ENCODE peak calls at places on chromosomes 1 and 21, in seven cellular contexts. I, J, Z, D, Y, L and M are unnamed samples.

GRCh38 chr1:159196543-159196942 is 8.1 kb upstream of the ACKR1 start:
- DNase-seq in D (peak), L (no peak), I (no peak), Y (no peak), Z (no peak), J (no peak), M (no peak)

GRCh38 chr1:182806015-182806678 is 16.6 kb downstream of the NPL start:
- DNase-seq in I (no peak), D (no peak), L (no peak), J (no peak), Z (no peak), Y (no peak), M (no peak)

GRCh38 chr1:67148516-67149178 is 13.9 kb upstream of the C1orf141 start:
- DNase-seq in L (no peak), I (no peak), Z (no peak), J (no peak), Y (no peak), D (no peak), M (no peak)

GRCh38 chr1:179229214-179230140 is at the start of gene ABL2:
- DNase-seq in Y (no peak), Z (peak), D (peak), L (peak), J (no peak), I (peak), M (peak)

GRCh38 chr1:101025283-101025679 is 303 bp downstream of the DPH5 start:
- DNase-seq in L (peak), Y (no peak), I (peak), D (no peak), J (peak), Z (no peak), M (no peak)

GRCh38 chr1:87151500-87152421 is 176.9 kb upstream of the LMO4 start:
- DNase-seq in Y (peak), Z (peak), L (peak), I (peak), J (peak), D (peak), M (peak)

GRCh38 chr1:15758537-15758936 is at the start of gene FBLIM1:
- DNase-seq in L (peak), Z (no peak), D (no peak), Y (no peak), J (no peak), I (no peak), M (no peak)

GRCh38 chr1:180187626-180188025 is 33.0 kb downstream of the QSOX1 start:
- DNase-seq in Y (no peak), Z (no peak), I (no peak), L (no peak), J (no peak), D (no peak), M (no peak)

GRCh38 chr1:218401896-218402770 is 57.0 kb downstream of the TGFB2 start:
- DNase-seq in J (peak), L (no peak), I (no peak), Z (no peak), D (no peak), Y (no peak), M (no peak)

GRCh38 chr1:55575571-55576279 is 360.6 kb upstream of the USP24 start:
- DNase-seq in L (peak), Y (peak), Z (no peak), I (no peak), J (no peak), D (no peak), M (no peak)

GRCh38 chr1:1623181-1623630 is 7.9 kb downstream of the MIB2 start:
- DNase-seq in Y (no peak), L (no peak), D (no peak), J (no peak), I (no peak), Z (no peak), M (no peak)

GRCh38 chr1:160829766-160830165 is 32.9 kb downstream of the CD244 start:
- DNase-seq in L (no peak), Z (no peak), I (no peak), Y (no peak), D (no peak), J (no peak), M (no peak)

GRCh38 chr1:182288749-182289604 is 102.6 kb downstream of the GLUL start:
- DNase-seq in J (no peak), D (no peak), Y (no peak), L (no peak), I (no peak), Z (no peak), M (no peak)

GRCh38 chr1:230174765-230175747 is 108.0 kb downstream of the GALNT2 start:
- DNase-seq in L (no peak), D (peak), Y (no peak), I (peak), Z (no peak), J (no peak), M (no peak)

GRCh38 chr1:164622057-164622840 is 63.3 kb downstream of the PBX1 start:
- DNase-seq in I (no peak), Z (no peak), J (no peak), Y (no peak), D (no peak), L (no peak), M (no peak)

GRCh38 chr1:102071451-102071850 is 74.7 kb upstream of the OLFM3 start:
- DNase-seq in Z (no peak), I (no peak), D (no peak), L (no peak), J (no peak), Y (no peak), M (no peak)

GRCh38 chr1:21550097-21550496 is 40.9 kb downstream of the ALPL start:
- DNase-seq in D (no peak), Y (no peak), I (peak), J (peak), Z (no peak), L (no peak), M (no peak)

GRCh38 chr1:154972517-154973343 is 1.8 kb upstream of the CKS1B start:
- DNase-seq in J (peak), D (no peak), Y (no peak), Z (no peak), L (peak), I (no peak), M (no peak)
- TF ChIP-seq POLR2A in J (peak), D (no peak), Y (no peak), Z (no peak), L (no peak), I (no peak), M (no peak)

GRCh38 chr1:3457910-3458621 is 3.6 kb downstream of the ARHGEF16 start:
- DNase-seq in D (no peak), L (no peak), Y (no peak), Z (no peak), J (no peak), I (no peak), M (no peak)
- TF ChIP-seq POLR2A in D (no peak), L (no peak), Y (no peak), Z (no peak), J (no peak), I (no peak), M (no peak)

DNA sequence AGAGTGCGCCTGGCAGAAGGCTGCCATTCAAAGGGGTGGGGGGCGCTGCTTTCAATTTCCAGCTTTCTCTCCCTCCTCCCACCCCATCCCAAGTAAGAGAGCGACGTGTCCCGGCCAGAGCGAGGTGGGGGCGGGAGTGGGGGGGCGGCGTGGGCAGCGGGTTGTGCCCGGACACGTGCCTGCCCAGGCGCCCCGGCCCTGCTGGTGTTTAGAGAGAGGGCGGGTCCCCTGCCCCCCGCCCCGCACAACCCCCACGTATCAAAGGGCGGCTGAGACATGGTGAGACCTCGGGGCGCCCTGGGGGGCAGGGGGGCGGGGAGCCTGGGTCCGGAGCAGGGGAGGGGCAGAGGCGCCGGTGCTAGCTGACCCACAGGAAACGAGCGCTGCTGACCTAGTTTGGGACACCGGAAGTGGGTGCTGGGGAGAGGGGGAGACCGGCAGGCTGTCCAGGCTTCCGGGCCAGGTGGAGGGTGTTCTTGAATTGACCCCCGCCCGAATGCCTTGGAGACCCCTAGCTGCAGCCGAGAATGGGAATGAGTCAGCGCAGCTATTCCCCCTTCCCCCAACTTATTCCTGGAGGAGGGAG is 1.3 kb downstream of the ZBTB7B start:
- DNase-seq in Z (no peak), J (peak), Y (peak), D (peak), L (peak), I (peak), M (no peak)
- TF ChIP-seq POLR2A in Z (no peak), J (no peak), Y (no peak), D (no peak), L (no peak), I (no peak), M (no peak)

GRCh38 chr21:42878678-42878992 is 704 bp downstream of the WDR4 start:
- DNase-seq in D (no peak), J (no peak), Z (no peak), L (no peak), Y (no peak), I (no peak), M (no peak)

GRCh38 chr21:42880352-42880751 is 1.0 kb upstream of the WDR4 start:
- DNase-seq in Z (no peak), Y (no peak), J (no peak), I (no peak), D (no peak), L (no peak), M (no peak)

GRCh38 chr21:42883921-42884320 is 4.6 kb upstream of the WDR4 start:
- DNase-seq in I (no peak), L (no peak), J (no peak), Y (no peak), Z (no peak), D (no peak), M (no peak)

DNA sequence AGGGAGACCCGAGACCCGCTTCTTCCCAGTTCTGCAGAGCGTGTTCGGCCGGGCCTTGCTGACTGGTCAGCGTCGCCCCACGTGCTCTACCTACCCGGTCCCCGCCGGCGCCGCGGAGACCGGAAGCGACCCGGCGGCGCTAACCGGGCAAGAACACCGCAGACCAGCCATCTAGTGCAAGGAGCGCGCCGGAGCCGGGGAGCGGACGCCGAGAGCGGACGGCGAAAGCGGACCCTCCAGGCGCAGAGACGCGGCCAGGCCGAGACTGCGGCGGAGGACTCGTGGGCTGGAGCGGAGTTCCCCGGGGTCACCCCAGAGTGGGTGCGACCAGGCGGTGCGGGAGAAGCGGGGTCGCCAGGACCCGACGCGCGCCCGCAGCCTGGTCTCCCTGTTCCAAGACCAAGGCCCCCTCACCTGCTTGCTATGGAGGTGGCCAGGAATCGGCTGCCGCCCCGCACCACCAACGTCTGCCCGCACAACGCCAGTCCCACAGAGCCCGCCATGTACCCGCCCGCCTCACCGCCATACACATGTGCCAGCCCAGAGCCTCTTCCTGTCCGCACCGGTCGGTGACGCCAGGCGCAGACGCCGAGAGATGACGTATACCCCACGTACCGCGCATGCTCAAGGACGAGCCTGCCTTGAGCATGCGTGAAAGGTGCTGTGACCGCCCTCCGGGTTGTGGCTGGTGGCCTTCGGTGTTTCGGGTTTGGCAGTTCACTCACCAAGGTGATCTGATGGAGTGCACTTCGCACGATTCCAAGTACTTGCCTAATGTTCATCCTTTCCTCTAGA is at the start of gene WDR4:
- DNase-seq in J (peak), D (peak), I (peak), Y (peak), Z (peak), L (peak), M (peak)
- TF ChIP-seq POLR2A in J (peak), D (peak), I (peak), Y (peak), Z (peak), L (peak), M (peak)

GRCh38 chr1:19877821-19878636 is 4.2 kb upstream of the OTUD3 start:
- DNase-seq in Y (no peak), J (no peak), Z (no peak), I (peak), D (no peak), L (peak), M (no peak)
- TF ChIP-seq POLR2A in Y (no peak), J (no peak), Z (no peak), I (no peak), D (no peak), L (peak), M (no peak)

DNA sequence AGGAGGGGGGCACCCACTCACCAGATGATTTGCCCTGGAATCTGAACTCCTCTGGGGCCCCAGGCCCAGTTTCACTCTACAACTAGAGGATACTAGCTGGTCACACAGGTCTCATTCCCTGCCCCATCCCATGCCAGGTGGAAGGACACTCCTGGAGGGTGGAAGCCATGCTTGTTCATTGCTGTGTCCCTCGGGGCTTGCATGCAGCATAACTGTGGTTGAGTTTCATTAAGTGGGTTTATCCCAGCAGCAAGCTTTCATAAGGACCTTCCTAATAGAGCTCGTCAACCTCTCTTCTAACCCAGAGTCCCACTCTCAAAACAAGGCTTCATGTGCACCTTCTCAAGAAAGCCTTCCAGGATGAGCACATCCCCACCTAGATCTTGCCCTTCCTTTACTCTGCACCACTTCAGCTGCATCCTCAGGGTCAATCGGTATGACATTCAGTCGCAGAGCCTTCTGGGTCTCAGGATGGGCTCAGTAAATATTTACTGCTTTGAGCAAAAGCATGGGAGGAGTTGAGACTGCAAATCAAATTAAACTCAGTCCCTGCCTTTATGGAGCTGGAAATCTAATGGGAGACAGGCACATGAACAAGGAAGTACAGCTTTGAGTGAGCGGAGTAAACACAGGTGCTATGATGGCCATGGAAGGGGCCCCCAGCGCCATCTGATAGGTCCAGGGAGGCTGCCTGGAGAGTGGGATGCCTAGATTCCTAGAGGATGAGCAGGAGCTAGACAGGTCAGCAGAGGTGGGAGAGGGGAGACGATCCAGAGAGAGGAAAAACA is 32.3 kb downstream of the LAMB3 start:
- DNase-seq in L (no peak), D (no peak), J (no peak), Z (no peak), Y (no peak), I (no peak), M (no peak)
- TF ChIP-seq POLR2A in L (no peak), D (no peak), J (no peak), Z (no peak), Y (no peak), I (no peak), M (no peak)

DNA sequence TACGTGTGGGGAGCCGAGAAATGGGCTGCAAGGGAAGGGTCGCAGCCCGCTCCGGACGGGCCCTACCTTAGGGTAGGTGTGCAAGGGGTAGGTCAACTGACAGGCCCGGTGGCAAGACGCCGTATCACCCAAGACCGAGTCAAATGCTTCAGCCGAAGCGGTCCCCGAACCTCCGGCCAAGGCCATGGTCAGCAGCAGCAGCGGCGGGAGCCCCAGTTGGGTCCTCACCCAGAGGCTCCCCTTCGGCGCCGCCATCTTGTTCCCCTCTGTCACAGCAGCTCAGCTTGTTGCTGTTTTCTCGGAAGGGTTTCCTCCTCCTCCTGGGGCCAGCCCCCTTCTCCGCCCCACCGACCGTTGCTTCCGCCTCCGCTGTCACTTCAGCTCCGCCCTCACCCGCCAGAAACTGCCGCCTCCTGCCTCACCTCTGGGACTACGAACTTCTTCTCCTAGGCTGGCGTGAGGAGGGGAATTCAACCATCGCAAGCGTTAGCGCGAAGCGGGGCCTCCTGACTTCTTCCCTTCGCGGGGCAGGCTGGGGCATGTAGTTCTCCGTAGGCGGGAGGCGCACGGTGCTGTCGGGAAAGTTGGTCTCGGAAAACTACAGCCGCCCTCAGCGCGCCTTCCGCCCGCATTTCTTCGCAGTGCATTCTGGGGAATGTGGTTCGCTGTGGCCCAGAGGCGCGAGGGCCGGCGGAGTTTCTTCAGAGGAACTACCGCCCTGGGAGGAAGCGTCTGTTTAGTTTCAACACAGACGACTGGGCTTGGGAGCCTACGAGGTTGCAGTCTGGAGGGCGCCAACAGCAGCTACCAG is at the start of the genes TCEANC2 and TMEM59:
- DNase-seq in Y (peak), Z (peak), L (peak), J (peak), D (peak), I (peak), M (peak)
- TF ChIP-seq POLR2A in Y (peak), Z (peak), L (peak), J (peak), D (peak), I (peak), M (peak)

GRCh38 chr1:61709908-61710289 is 15.0 kb downstream of the TM2D1 start:
- DNase-seq in Z (no peak), Y (no peak), L (no peak), I (no peak), D (no peak), J (no peak), M (no peak)
- TF ChIP-seq POLR2A in Z (no peak), Y (no peak), L (no peak), I (no peak), D (no peak), J (no peak), M (no peak)

GRCh38 chr1:152461544-152461943 is 47.5 kb upstream of the CRNN start:
- DNase-seq in Z (no peak), J (peak), L (peak), Y (no peak), D (peak), I (peak), M (no peak)

GRCh38 chr1:152460529-152460899 is 46.5 kb upstream of the CRNN start:
- DNase-seq in Y (no peak), Z (no peak), I (no peak), L (no peak), J (no peak), D (no peak), M (no peak)

GRCh38 chr1:152458384-152459185 is 44.5 kb upstream of the CRNN start:
- DNase-seq in L (peak), J (peak), D (peak), Y (peak), I (peak), Z (no peak), M (no peak)

GRCh38 chr1:152457561-152457960 is 43.5 kb upstream of the CRNN start:
- DNase-seq in Z (no peak), Y (no peak), L (no peak), D (no peak), I (no peak), J (no peak), M (no peak)

DNA sequence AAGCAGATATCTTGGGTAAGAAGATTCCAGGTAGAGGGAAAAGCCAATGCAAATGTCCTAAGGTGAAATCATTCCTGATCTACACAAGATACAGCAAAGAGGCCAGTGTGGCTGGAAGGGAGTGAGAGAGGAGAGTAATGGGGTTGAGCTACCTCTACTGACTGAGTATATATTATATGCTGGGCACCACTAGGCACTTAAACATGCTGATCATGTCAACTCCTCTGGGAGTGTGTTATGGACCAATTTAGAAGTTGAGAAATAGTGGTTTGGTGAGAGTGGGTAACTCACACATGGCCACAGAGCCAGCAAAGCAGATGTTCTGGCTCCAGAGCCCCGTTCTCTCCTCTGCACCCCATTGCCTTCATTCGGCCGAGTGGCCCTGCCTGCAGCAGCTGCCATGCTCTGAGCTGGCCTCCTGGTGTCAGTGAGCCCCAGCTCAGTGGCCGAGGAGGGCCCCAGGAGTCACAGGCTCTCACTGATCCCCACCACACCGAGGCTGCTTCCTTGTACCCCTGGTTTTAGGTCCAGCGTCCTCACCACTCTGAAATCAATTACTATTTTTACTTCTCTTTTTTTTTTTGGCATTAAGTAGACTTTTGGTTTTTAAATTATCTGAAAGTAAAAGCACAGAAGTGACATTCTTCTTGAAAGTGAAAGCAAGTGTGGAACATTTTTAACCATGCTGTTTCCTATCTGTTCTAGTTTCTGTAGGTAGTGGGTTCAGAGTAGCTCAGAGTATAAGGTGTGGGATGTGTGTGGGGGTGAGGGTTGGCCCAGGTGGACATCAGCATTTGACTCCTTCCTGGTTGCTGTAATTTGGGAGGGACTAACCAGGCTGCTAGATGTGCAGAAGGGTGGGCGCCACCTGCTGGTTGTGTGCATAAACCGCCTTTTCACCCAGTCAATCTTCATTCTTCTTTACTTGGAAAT is 45.8 kb upstream of the CRNN start:
- DNase-seq in D (peak), L (peak), I (peak), Y (peak), J (peak), Z (peak), M (peak)
- TF ChIP-seq POLR2A in D (no peak), L (no peak), I (no peak), Y (no peak), J (no peak), Z (no peak), M (no peak)

GRCh38 chr21:26845066-26845749 is at the start of gene ADAMTS1:
- DNase-seq in D (peak), J (peak), I (no peak), Y (peak), Z (no peak), L (peak), M (no peak)
- TF ChIP-seq POLR2A in D (no peak), J (peak), I (no peak), Y (peak), Z (no peak), L (peak), M (no peak)